ENCODE peak calls at places on chromosomes 7 and 10, in five cellular contexts. One of them, this sample, is unnamed.

GRCh38 chr10:75857269-75857846 is 425.9 kb downstream of the LRMDA start:
- DNase-seq in caudate nucleus: no peak
- DNase-seq in germinal center: no peak
- DNase-seq in RCC 7860: no peak
- DNase-seq in NCI-H2081 treated with DMSO at 0.1 percent for 48 hours: no peak
- DNase-seq in this sample: no peak

GRCh38 chr7:98733036-98733435 is 116.0 kb downstream of the NPTX2 start:
- DNase-seq in caudate nucleus: no peak
- DNase-seq in germinal center: peak; percentile 69
- DNase-seq in RCC 7860: peak; percentile 54
- DNase-seq in NCI-H2081 treated with DMSO at 0.1 percent for 48 hours: no peak
- DNase-seq in this sample: no peak

GRCh38 chr10:10911471-10911921 is 106.2 kb upstream of the CELF2 start:
- DNase-seq in caudate nucleus: no peak
- DNase-seq in germinal center: no peak
- DNase-seq in RCC 7860: peak; percentile 73
- DNase-seq in NCI-H2081 treated with DMSO at 0.1 percent for 48 hours: no peak
- DNase-seq in this sample: peak; percentile 39

GRCh38 chr10:72272689-72273409 is 875 bp upstream of the DDIT4 start:
- DNase-seq in caudate nucleus: peak; percentile 88
- DNase-seq in germinal center: peak; percentile 57
- DNase-seq in RCC 7860: peak; percentile 79
- DNase-seq in NCI-H2081 treated with DMSO at 0.1 percent for 48 hours: peak; percentile 6
- DNase-seq in this sample: peak; percentile 92

GRCh38 chr10:68099736-68100135 is 9.6 kb upstream of the MYPN start:
- DNase-seq in caudate nucleus: no peak
- DNase-seq in germinal center: no peak
- DNase-seq in RCC 7860: no peak
- DNase-seq in NCI-H2081 treated with DMSO at 0.1 percent for 48 hours: no peak
- DNase-seq in this sample: no peak

GRCh38 chr7:87609946-87610345 is 9.3 kb upstream of the ABCB1 start:
- DNase-seq in caudate nucleus: no peak
- DNase-seq in germinal center: no peak
- DNase-seq in RCC 7860: no peak
- DNase-seq in NCI-H2081 treated with DMSO at 0.1 percent for 48 hours: no peak
- DNase-seq in this sample: no peak

GRCh38 chr7:137886706-137887105 is 39.9 kb upstream of the DGKI start:
- DNase-seq in caudate nucleus: no peak
- DNase-seq in germinal center: no peak
- DNase-seq in RCC 7860: no peak
- DNase-seq in NCI-H2081 treated with DMSO at 0.1 percent for 48 hours: no peak
- DNase-seq in this sample: no peak

GRCh38 chr7:6248581-6248980 is 23.8 kb downstream of the CYTH3 start:
- DNase-seq in caudate nucleus: no peak
- DNase-seq in germinal center: no peak
- DNase-seq in RCC 7860: no peak
- DNase-seq in NCI-H2081 treated with DMSO at 0.1 percent for 48 hours: no peak
- DNase-seq in this sample: no peak

This sample was measured in adrenal gland.